ENCODE peak calls at places on chromosome 1, in five cellular contexts. I is Ammon's horn, R is pancreas, K is progenitor cell of endocrine pancreas, V is retina. Q is an unnamed sample.

GRCh38 chr1:55215194-55216021 is at the start of gene USP24:
- DNase-seq in R (peak), K (peak), V (peak), I (peak), Q (peak)

GRCh38 chr1:175338447-175339135 is 146.0 kb upstream of the KIAA0040 start:
- DNase-seq in K (peak), V (peak), R (no peak), I (no peak), Q (peak)

GRCh38 chr1:32896451-32896850 is 4.7 kb downstream of the TMEM54 start:
- DNase-seq in I (no peak), R (no peak), V (no peak), K (no peak), Q (no peak)

GRCh38 chr1:33030575-33030974 is 6.1 kb downstream of the AK2 start:
- DNase-seq in K (no peak), R (no peak), V (no peak), I (no peak), Q (no peak)

GRCh38 chr1:24501371-24502167 is 1.1 kb upstream of the RCAN3 start:
- DNase-seq in R (no peak), I (peak), K (no peak), V (peak), Q (peak)

GRCh38 chr1:41387667-41388091 is 26.4 kb downstream of the FOXO6 start:
- DNase-seq in V (peak), R (peak), I (peak), K (peak), Q (no peak)

GRCh38 chr1:231359113-231359512 is 21.0 kb downstream of the SPRTN start:
- DNase-seq in V (no peak), R (no peak), K (no peak), I (no peak), Q (no peak)

GRCh38 chr1:100542264-100542663 is 4.3 kb downstream of the GPR88 start:
- DNase-seq in R (no peak), K (no peak), V (no peak), I (no peak), Q (no peak)

GRCh38 chr1:60697204-60697994 is 385.0 kb upstream of the NFIA start:
- DNase-seq in R (no peak), K (no peak), V (peak), I (no peak), Q (no peak)

GRCh38 chr1:168379110-168379860 is 98.6 kb downstream of the TBX19 start:
- DNase-seq in I (no peak), K (no peak), V (no peak), R (no peak), Q (no peak)

GRCh38 chr1:28540651-28541050 is 12.2 kb upstream of the TRNAU1AP start:
- DNase-seq in R (no peak), V (no peak), K (no peak), I (no peak), Q (no peak)

GRCh38 chr1:2803086-2803930 is 1.8 kb upstream of the TTC34 start:
- DNase-seq in I (no peak), V (no peak), K (no peak), R (no peak), Q (no peak)

GRCh38 chr1:117607471-117607870 is 1.6 kb downstream of the TENT5C start:
- DNase-seq in V (peak), K (no peak), I (no peak), R (peak), Q (no peak)

GRCh38 chr1:159804924-159805323 is 2.8 kb downstream of the FCRL6 start:
- DNase-seq in V (no peak), K (no peak), R (no peak), I (no peak), Q (no peak)

GRCh38 chr1:59046730-59047157 is 250.2 kb upstream of the FGGY start:
- DNase-seq in R (no peak), V (no peak), K (no peak), I (no peak), Q (no peak)

Q was measured in HuH-7.